ENCODE peak calls at places on chromosomes 13 and 19, in ten cellular contexts. W is psoas muscle; T is neural progenitor cell; A is kidney epithelial cell; H is CD8-positive, alpha-beta T cell; S is body of pancreas; D is effector memory CD4-positive, alpha-beta T cell; G is uterus; O is tibial nerve; B is WERI-Rb-1. Y is an unnamed sample.

GRCh38 chr19:14102756-14103155 is 12.2 kb upstream of the SAMD1 start:
- DNase-seq in B (no peak), W (no peak), S (no peak), D (no peak), O (no peak), T (no peak), G (no peak), A (no peak), H (no peak), Y (no peak)

GRCh38 chr13:49098198-49098597 is 121.9 kb upstream of the MLNR start:
- DNase-seq in W (no peak), A (peak; percentile 63), O (no peak), G (peak; percentile 71), H (no peak), D (no peak), T (no peak), B (no peak), S (no peak), Y (no peak)

GRCh38 chr19:2477732-2478191 is 1.8 kb downstream of the GADD45B start:
- DNase-seq in D (no peak), O (no peak), G (peak; percentile 40), H (no peak), W (no peak), T (no peak), S (peak; percentile 32), B (no peak), A (no peak), Y (peak; percentile 73)

GRCh38 chr13:65834897-65835296 is 1395.2 kb downstream of the PCDH9 start:
- DNase-seq in A (no peak), S (no peak), G (no peak), H (no peak), B (no peak), T (no peak), W (no peak), D (no peak), O (no peak), Y (no peak)

GRCh38 chr13:40087021-40088002 is 431.9 kb downstream of the COG6 start:
- DNase-seq in G (no peak), T (peak; percentile 38), S (no peak), A (no peak), W (no peak), H (no peak), B (no peak), D (no peak), O (no peak), Y (peak; percentile 32)

GRCh38 chr19:48258350-48258749 is 2.6 kb upstream of the CARD8 start:
- DNase-seq in S (no peak), D (peak; percentile 11), O (no peak), H (no peak), G (no peak), T (no peak), W (no peak), A (no peak), B (no peak), Y (no peak)

GRCh38 chr13:49418206-49418605 is 25.7 kb downstream of the CAB39L start:
- DNase-seq in W (no peak), B (no peak), T (no peak), D (no peak), G (no peak), H (no peak), O (no peak), A (no peak), S (no peak), Y (no peak)

GRCh38 chr19:8323781-8324185 is 2.5 kb downstream of the RPS28 start:
- DNase-seq in W (no peak), D (no peak), A (no peak), O (no peak), T (no peak), H (no peak), B (no peak), S (no peak), G (no peak), Y (peak; percentile 51)

GRCh38 chr13:71864094-71864980 is 2.7 kb downstream of the DACH1 start:
- DNase-seq in A (no peak), O (no peak), H (no peak), B (peak; percentile 77), D (no peak), G (peak; percentile 49), S (peak; percentile 36), W (peak; percentile 22), T (peak; percentile 87), Y (peak; percentile 64)

GRCh38 chr13:71865858-71866172 is 1.2 kb downstream of the DACH1 start:
- DNase-seq in T (peak; percentile 35), G (peak; percentile 12), A (no peak), D (no peak), S (no peak), H (no peak), W (no peak), O (no peak), B (peak; percentile 25), Y (peak; percentile 40)

GRCh38 chr13:71863249-71863648 is 3.8 kb downstream of the DACH1 start:
- DNase-seq in D (no peak), H (no peak), S (no peak), A (no peak), O (no peak), G (no peak), T (no peak), B (no peak), W (no peak), Y (no peak)

GRCh38 chr13:71866173-71867091 is 572 bp downstream of the DACH1 start:
- DNase-seq in A (no peak), D (no peak), O (no peak), H (no peak), W (peak; percentile 23), G (peak; percentile 12), B (peak; percentile 33), T (peak; percentile 71), S (peak; percentile 38), Y (peak; percentile 42)

DNA sequence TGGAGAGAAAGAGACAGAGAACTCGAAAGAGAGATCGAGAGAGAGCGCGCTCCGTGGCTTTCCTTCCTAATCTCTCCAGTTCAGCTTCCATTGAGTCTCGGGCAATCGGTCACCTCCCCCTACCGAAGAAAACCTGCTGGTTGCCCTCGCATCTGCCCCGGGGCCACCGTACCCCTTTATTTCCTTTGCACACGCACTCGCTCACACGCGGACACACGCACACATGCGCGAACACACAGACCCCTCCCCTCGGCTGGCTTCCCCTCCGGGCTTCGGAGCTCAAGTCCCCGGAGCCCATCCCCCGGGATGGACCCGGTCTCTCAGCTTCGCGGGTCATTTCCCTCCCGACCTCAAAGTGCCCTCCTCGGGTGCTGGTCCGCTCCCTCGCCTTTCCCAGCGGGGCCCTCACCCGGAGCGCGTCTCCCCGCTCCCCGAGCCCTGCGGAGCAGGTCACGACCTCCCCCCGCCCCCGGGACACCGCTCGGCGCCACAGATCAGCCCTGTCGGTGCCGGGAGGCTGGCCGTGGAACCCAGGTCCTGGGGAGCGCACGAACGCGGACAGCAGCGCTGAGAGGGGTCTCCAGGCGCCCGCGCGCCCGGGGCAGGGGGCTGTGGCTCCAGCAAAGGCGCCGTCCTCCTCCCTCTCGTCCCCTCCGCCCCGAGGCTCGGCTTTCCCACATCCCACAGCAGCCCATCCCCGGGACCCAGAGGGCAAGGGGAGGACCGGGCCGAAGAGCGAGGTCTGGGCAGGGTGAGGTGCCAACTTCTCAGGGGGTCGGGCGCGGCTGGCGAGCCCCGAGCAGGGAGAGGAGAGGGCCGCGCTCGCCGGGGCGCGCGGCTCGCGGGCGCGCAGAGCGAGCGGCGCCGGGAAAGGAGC is 1.8 kb downstream of the DACH1 start:
- DNase-seq in H (no peak), A (no peak), D (no peak), W (peak; percentile 16), B (peak; percentile 46), G (peak; percentile 14), O (no peak), T (peak; percentile 68), S (peak; percentile 15), Y (peak; percentile 57)
- H3K27me3 ChIP-seq in H (no peaks in the 10 kb centered on the region), A (peaks cover 15% of the 10 kb centered on the region), D (peaks cover 17% of the 10 kb centered on the region), W (peaks cover 44% of the 10 kb centered on the region), B (no peaks in the 10 kb centered on the region), G (peaks cover 8% of the 10 kb centered on the region), O (no peaks in the 10 kb centered on the region), T (peaks cover 41% of the 10 kb centered on the region), S (no peaks in the 10 kb centered on the region), Y (peaks cover 72% of the 10 kb centered on the region)

GRCh38 chr19:1467228-1467511 is 11.8 kb downstream of the C19orf25 start:
- DNase-seq in H (no peak), B (no peak), S (no peak), A (no peak), D (no peak), T (no peak), O (no peak), W (no peak), G (no peak), Y (no peak)

GRCh38 chr19:1467512-1468273 is 11.3 kb downstream of the C19orf25 start:
- DNase-seq in O (no peak), B (no peak), G (no peak), S (no peak), H (no peak), A (no peak), T (peak; percentile 66), W (peak; percentile 16), D (no peak), Y (peak; percentile 89)

GRCh38 chr19:1465191-1466016 is 13.6 kb downstream of the C19orf25 start:
- DNase-seq in S (no peak), O (no peak), D (no peak), G (no peak), H (no peak), B (no peak), W (peak; percentile 35), T (peak; percentile 59), A (no peak), Y (peak; percentile 93)

GRCh38 chr19:1466461-1467227 is 12.4 kb downstream of the C19orf25 start:
- DNase-seq in B (no peak), D (no peak), H (no peak), G (no peak), T (peak; percentile 58), S (no peak), A (no peak), O (no peak), W (peak; percentile 13), Y (peak; percentile 83)

DNA sequence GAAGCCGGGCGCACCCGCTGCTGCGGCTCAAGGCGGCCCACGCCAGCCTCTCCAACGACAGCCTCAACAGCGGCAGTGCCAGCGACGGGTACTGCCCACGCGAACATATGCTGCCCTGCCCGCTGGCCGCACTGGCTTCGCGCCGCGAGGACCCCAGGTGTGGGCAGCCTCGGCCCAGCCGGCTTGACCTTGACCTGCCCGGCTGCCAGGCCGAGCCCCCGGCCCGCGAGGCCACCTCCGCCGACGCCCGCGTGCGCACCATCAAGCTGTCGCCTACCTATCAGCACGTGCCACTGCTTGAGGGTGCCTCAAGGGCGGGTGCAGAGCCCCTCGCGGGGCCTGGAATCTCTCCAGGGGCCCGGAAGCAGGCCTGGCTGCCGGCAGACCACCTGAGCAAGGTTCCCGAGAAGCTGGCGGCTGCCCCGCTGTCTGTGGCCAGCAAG is 13.0 kb downstream of the C19orf25 start:
- DNase-seq in B (no peak), S (no peak), T (no peak), W (no peak), O (no peak), D (no peak), H (no peak), A (no peak), G (no peak), Y (peak; percentile 78)
- H3K4me3 ChIP-seq in B (no peak overlapping the region), S (no peak overlapping the region), T (no peak overlapping the region), W (peak overlapping the region; percentile 36), O (no peak overlapping the region), D (no peak overlapping the region), H (no peak overlapping the region), A (no peak overlapping the region), G (no peak overlapping the region), Y (no peak overlapping the region)

GRCh38 chr13:112104873-112105234 is 37.9 kb downstream of the SOX1 start:
- DNase-seq in O (no peak), A (no peak), S (no peak), D (no peak), W (no peak), G (no peak), H (no peak), T (no peak), B (no peak), Y (peak; percentile 80)

GRCh38 chr13:112105884-112106283 is 38.9 kb downstream of the SOX1 start:
- DNase-seq in H (no peak), O (no peak), G (no peak), W (no peak), A (no peak), B (no peak), T (peak; percentile 78), S (no peak), D (no peak), Y (peak; percentile 93)

GRCh38 chr13:112103260-112103843 is 36.4 kb downstream of the SOX1 start:
- DNase-seq in G (no peak), A (no peak), B (no peak), D (no peak), T (peak; percentile 76), W (no peak), H (no peak), S (no peak), O (no peak), Y (peak; percentile 68)

GRCh38 chr13:112105244-112105681 is 38.3 kb downstream of the SOX1 start:
- DNase-seq in T (peak; percentile 68), D (no peak), A (no peak), B (no peak), W (no peak), G (no peak), H (no peak), S (no peak), O (no peak), Y (peak; percentile 78)

DNA sequence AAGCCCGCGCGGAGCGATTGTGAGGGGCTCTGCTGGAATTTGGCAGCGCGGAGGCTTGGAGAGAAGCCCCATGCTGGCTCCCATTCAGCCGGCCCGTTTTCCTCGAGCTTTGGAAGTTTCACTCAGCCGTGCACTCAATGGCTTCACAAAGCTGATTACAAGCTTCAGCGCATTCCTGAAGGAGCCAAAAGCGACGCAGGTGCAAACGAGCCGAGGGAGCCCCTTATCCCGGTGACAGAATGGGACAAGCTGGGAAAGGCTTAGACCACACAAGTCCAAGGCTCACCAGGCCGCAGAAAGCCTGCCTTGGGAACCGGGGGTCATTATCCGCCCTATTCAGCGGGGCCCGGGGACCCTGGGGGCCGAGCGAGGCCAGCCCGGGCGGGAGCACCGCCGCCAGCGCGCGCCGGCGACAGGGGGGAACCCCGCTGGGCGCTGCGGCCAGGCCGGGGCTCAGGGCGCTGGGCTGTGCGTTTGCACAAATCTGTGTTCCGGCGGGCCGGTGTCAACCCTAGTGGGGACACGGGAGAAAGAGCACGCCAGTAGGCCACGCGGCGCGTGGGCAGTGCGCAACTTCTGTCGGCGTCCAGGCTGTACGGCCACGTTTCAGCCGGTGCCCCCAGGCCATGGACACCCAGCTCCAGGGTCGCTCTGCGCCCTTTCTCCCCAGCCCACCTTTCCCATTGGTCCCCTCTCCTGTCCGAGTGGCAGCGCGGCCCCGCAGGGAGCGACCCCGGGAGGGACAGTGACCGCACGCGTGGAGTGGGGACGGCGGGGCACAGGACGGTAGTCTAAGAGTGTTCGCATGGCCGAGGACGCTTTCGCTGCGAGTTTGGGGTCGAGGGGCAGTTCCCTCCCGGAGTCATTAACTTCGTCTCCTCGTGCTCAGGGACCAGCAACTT is 37.3 kb downstream of the SOX1 start:
- DNase-seq in T (peak; percentile 99), O (no peak), D (no peak), H (no peak), G (no peak), B (no peak), W (no peak), A (no peak), S (no peak), Y (peak; percentile 85)
- H3K27me3 ChIP-seq in T (peaks cover 58% of the 10 kb centered on the region), O (no peaks in the 10 kb centered on the region), D (peaks cover 17% of the 10 kb centered on the region), H (peaks cover 5% of the 10 kb centered on the region), G (peaks cover 19% of the 10 kb centered on the region), B (peaks cover 98% of the 10 kb centered on the region), W (peaks cover 85% of the 10 kb centered on the region), A (peaks cover 54% of the 10 kb centered on the region), S (peaks cover 15% of the 10 kb centered on the region), Y (peaks cover 80% of the 10 kb centered on the region)

GRCh38 chr13:35389535-35389934 is 87.0 kb downstream of the MAB21L1 start:
- DNase-seq in B (no peak), D (no peak), W (no peak), H (no peak), A (no peak), T (no peak), O (no peak), S (no peak), G (no peak), Y (no peak)

GRCh38 chr13:35393886-35394285 is 82.6 kb downstream of the MAB21L1 start:
- DNase-seq in B (no peak), A (no peak), T (no peak), D (no peak), S (no peak), G (no peak), W (no peak), H (no peak), O (no peak), Y (no peak)

GRCh38 chr13:35388979-35389378 is 87.5 kb downstream of the MAB21L1 start:
- DNase-seq in D (no peak), B (no peak), H (no peak), T (no peak), G (no peak), S (no peak), O (no peak), W (no peak), A (no peak), Y (no peak)

GRCh38 chr13:35392768-35393167 is 83.7 kb downstream of the MAB21L1 start:
- DNase-seq in A (no peak), B (no peak), G (no peak), S (no peak), O (no peak), T (no peak), D (no peak), H (no peak), W (no peak), Y (no peak)

DNA sequence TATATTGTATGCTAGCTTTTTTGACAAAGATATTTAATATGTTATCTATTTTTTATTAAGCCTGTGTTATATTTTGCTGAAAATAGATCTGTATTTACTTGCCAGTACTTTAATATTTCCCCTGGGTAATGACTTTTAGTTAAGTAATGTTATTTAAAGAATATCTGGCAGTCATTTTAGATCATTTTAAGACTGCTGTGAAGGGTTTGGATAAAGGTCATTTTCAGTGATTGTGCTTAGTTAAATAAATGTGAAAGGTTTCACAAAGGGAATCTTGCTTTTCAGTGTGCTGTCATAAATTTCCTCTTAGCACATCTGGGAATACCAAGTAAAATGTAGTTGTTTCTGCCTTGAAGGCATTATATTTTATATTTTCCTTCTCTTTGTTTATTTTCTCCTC is 88.0 kb downstream of the MAB21L1 start:
- DNase-seq in W (no peak), A (no peak), B (no peak), D (no peak), G (no peak), H (no peak), O (no peak), S (no peak), T (no peak), Y (no peak)
- H3K4me3 ChIP-seq in W (no peak overlapping the region), A (no peak overlapping the region), B (no peak overlapping the region), D (no peak overlapping the region), G (no peak overlapping the region), H (no peak overlapping the region), O (no peak overlapping the region), S (no peak overlapping the region), T (no peak overlapping the region), Y (no peak overlapping the region)